ENCODE peak calls at places on chromosomes 6 and 20, in four cellular contexts. One of them, this sample, is unnamed.

GRCh38 chr6:111987295-111987694 is 66.6 kb upstream of the CCN6 start:
- DNase-seq in mesendoderm: no peak
- DNase-seq in H1: no peak
- DNase-seq in IMR-90: peak; percentile 50
- DNase-seq in this sample: no peak

GRCh38 chr6:91144161-91144560 is 557.3 kb upstream of the MAP3K7 start:
- DNase-seq in mesendoderm: no peak
- DNase-seq in H1: no peak
- DNase-seq in IMR-90: no peak
- DNase-seq in this sample: no peak

GRCh38 chr20:11993886-11994466 is 76.3 kb downstream of the BTBD3 start:
- DNase-seq in mesendoderm: peak; percentile 83
- DNase-seq in H1: no peak
- DNase-seq in IMR-90: no peak
- DNase-seq in this sample: no peak

GRCh38 chr20:24785141-24785924 is 163.7 kb upstream of the CST7 start:
- DNase-seq in mesendoderm: no peak
- DNase-seq in H1: no peak
- DNase-seq in IMR-90: peak; percentile 35
- DNase-seq in this sample: peak; percentile 3

GRCh38 chr20:20611165-20611564 is 101.3 kb downstream of the RALGAPA2 start:
- DNase-seq in mesendoderm: no peak
- DNase-seq in H1: no peak
- DNase-seq in IMR-90: no peak
- DNase-seq in this sample: no peak

GRCh38 chr6:81304486-81304885 is 448.0 kb downstream of the TENT5A start:
- DNase-seq in mesendoderm: no peak
- DNase-seq in H1: no peak
- DNase-seq in IMR-90: no peak
- DNase-seq in this sample: peak; percentile 3

GRCh38 chr6:31615748-31616147 is 714 bp downstream of the AIF1 start:
- DNase-seq in mesendoderm: no peak
- DNase-seq in H1: no peak
- DNase-seq in IMR-90: no peak
- DNase-seq in this sample: no peak

GRCh38 chr20:49510562-49511117 is 28.2 kb upstream of the KCNB1 start:
- DNase-seq in mesendoderm: no peak
- DNase-seq in H1: no peak
- DNase-seq in IMR-90: peak; percentile 83
- DNase-seq in this sample: peak; percentile 12

GRCh38 chr6:14452567-14453527 is 335.3 kb downstream of the CD83 start:
- DNase-seq in mesendoderm: no peak
- DNase-seq in H1: no peak
- DNase-seq in IMR-90: no peak
- DNase-seq in this sample: no peak

GRCh38 chr6:159934181-159934580 is 34.7 kb upstream of the IGF2R start:
- DNase-seq in mesendoderm: no peak
- DNase-seq in H1: no peak
- DNase-seq in IMR-90: peak; percentile 34
- DNase-seq in this sample: no peak

GRCh38 chr6:52261229-52261628 is 16.9 kb upstream of the IL17F start:
- DNase-seq in mesendoderm: no peak
- DNase-seq in H1: no peak
- DNase-seq in IMR-90: peak; percentile 87
- DNase-seq in this sample: peak; percentile 28

GRCh38 chr6:53347921-53348435 is 772 bp downstream of the ELOVL5 start:
- DNase-seq in mesendoderm: peak; percentile 83
- DNase-seq in H1: no peak
- DNase-seq in IMR-90: peak; percentile 52
- DNase-seq in this sample: peak; percentile 84

GRCh38 chr6:121664199-121664598 is 228.8 kb downstream of the GJA1 start:
- DNase-seq in mesendoderm: no peak
- DNase-seq in H1: no peak
- DNase-seq in IMR-90: peak; percentile 77
- DNase-seq in this sample: peak; percentile 28

GRCh38 chr6:154329350-154330170 is 27.0 kb downstream of the IPCEF1 start:
- DNase-seq in mesendoderm: no peak
- DNase-seq in H1: no peak
- DNase-seq in IMR-90: no peak
- DNase-seq in this sample: no peak

GRCh38 chr20:23200914-23201313 is 114.8 kb upstream of the CD93 start:
- DNase-seq in mesendoderm: peak; percentile 96
- DNase-seq in H1: peak; percentile 34
- DNase-seq in IMR-90: peak; percentile 8
- DNase-seq in this sample: no peak

GRCh38 chr6:133463789-133464188 is 222.6 kb downstream of the EYA4 start:
- DNase-seq in mesendoderm: no peak
- DNase-seq in H1: no peak
- DNase-seq in IMR-90: no peak
- DNase-seq in this sample: no peak

GRCh38 chr6:144248470-144249301 is 36.4 kb upstream of the UTRN start:
- DNase-seq in mesendoderm: peak; percentile 47
- DNase-seq in H1: no peak
- DNase-seq in IMR-90: peak; percentile 72
- DNase-seq in this sample: peak; percentile 89

GRCh38 chr6:47132724-47133123 is 90.6 kb upstream of the ADGRF1 start:
- DNase-seq in mesendoderm: peak; percentile 86
- DNase-seq in H1: no peak
- DNase-seq in IMR-90: no peak
- DNase-seq in this sample: no peak

GRCh38 chr20:52192296-52193007 is 873 bp upstream of the ZFP64 start:
- DNase-seq in mesendoderm: peak; percentile 87
- DNase-seq in H1: no peak
- DNase-seq in IMR-90: no peak
- DNase-seq in this sample: peak; percentile 44

GRCh38 chr6:157107915-157108651 is 215.2 kb downstream of the TMEM242 start:
- DNase-seq in mesendoderm: peak; percentile 13
- DNase-seq in H1: no peak
- DNase-seq in IMR-90: peak; percentile 98
- DNase-seq in this sample: peak; percentile 98

GRCh38 chr6:82766476-82766875 is 299.2 kb downstream of the UBE3D start:
- DNase-seq in mesendoderm: no peak
- DNase-seq in H1: no peak
- DNase-seq in IMR-90: no peak
- DNase-seq in this sample: no peak

GRCh38 chr20:44422083-44422482 is 53.6 kb upstream of the TTPAL start:
- DNase-seq in mesendoderm: no peak
- DNase-seq in H1: no peak
- DNase-seq in IMR-90: peak; percentile 48
- DNase-seq in this sample: no peak

GRCh38 chr6:160837146-160837545 is 135.1 kb downstream of the PLG start:
- DNase-seq in mesendoderm: peak; percentile 25
- DNase-seq in H1: no peak
- DNase-seq in IMR-90: no peak
- DNase-seq in this sample: no peak

GRCh38 chr20:38033330-38034107 is at the start of the genes RPRD1B and TTI1:
- DNase-seq in mesendoderm: peak; percentile 96
- DNase-seq in H1: peak; percentile 51
- DNase-seq in IMR-90: peak; percentile 84
- DNase-seq in this sample: peak; percentile 92

GRCh38 chr20:38032585-38033329 is 499 bp downstream of the TTI1 start:
- DNase-seq in mesendoderm: no peak
- DNase-seq in H1: no peak
- DNase-seq in IMR-90: no peak
- DNase-seq in this sample: no peak

GRCh38 chr20:38034108-38034649 is 633 bp downstream of the RPRD1B start:
- DNase-seq in mesendoderm: no peak
- DNase-seq in H1: no peak
- DNase-seq in IMR-90: no peak
- DNase-seq in this sample: no peak

GRCh38 chr20:38029453-38029852 is 3.8 kb downstream of the TTI1 start:
- DNase-seq in mesendoderm: no peak
- DNase-seq in H1: no peak
- DNase-seq in IMR-90: no peak
- DNase-seq in this sample: no peak

DNA sequence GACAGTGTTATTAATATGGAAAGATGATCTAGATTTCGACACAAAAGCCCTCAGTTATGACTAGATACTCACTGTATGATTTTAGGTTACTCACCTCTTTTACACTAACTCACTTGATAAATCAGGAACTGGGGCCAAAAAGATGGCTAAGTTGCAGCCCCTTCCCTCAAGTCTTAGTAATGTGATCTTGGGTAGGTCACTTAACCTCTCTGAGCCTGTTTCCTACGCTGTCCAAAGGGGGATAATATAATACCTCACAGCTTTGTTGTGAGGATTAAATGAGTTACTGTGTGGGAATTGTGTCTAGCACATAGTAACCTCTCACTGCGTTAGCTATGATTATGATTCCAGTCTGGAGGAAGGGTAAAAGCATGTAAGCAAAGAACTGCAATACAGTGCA is 1.3 kb downstream of the TTI1 start:
- DNase-seq in mesendoderm: no peak
- DNase-seq in H1: no peak
- DNase-seq in IMR-90: no peak
- DNase-seq in this sample: no peak
- H3K4me3 ChIP-seq in mesendoderm: no peak overlapping the region
- H3K4me3 ChIP-seq in H1: no peak overlapping the region
- H3K4me3 ChIP-seq in IMR-90: no peak overlapping the region
- H3K4me3 ChIP-seq in this sample: peak overlapping the region; percentile 99

GRCh38 chr20:57958050-57958420 is 248.2 kb upstream of the PMEPA1 start:
- DNase-seq in mesendoderm: peak; percentile 53
- DNase-seq in H1: no peak
- DNase-seq in IMR-90: no peak
- DNase-seq in this sample: no peak
- H3K23ac ChIP-seq in mesendoderm: no peak overlapping the region
- H3K23ac ChIP-seq in H1: no peak overlapping the region
- H3K23ac ChIP-seq in IMR-90: no peak overlapping the region
- H3K23ac ChIP-seq in this sample: no peak overlapping the region

GRCh38 chr20:62900052-62900691 is 26.1 kb downstream of the DIDO1 start:
- DNase-seq in mesendoderm: peak; percentile 88
- DNase-seq in H1: peak; percentile 51
- DNase-seq in IMR-90: peak; percentile 64
- DNase-seq in this sample: peak; percentile 77

GRCh38 chr20:62898093-62898964 is 28.0 kb downstream of the DIDO1 start:
- DNase-seq in mesendoderm: no peak
- DNase-seq in H1: no peak
- DNase-seq in IMR-90: no peak
- DNase-seq in this sample: no peak

GRCh38 chr20:62900692-62901584 is 25.4 kb downstream of the DIDO1 start:
- DNase-seq in mesendoderm: peak; percentile 73
- DNase-seq in H1: no peak
- DNase-seq in IMR-90: no peak
- DNase-seq in this sample: peak; percentile 24

GRCh38 chr20:62898970-62899632 is 27.2 kb downstream of the DIDO1 start:
- DNase-seq in mesendoderm: peak; percentile 60
- DNase-seq in H1: no peak
- DNase-seq in IMR-90: no peak
- DNase-seq in this sample: no peak

DNA sequence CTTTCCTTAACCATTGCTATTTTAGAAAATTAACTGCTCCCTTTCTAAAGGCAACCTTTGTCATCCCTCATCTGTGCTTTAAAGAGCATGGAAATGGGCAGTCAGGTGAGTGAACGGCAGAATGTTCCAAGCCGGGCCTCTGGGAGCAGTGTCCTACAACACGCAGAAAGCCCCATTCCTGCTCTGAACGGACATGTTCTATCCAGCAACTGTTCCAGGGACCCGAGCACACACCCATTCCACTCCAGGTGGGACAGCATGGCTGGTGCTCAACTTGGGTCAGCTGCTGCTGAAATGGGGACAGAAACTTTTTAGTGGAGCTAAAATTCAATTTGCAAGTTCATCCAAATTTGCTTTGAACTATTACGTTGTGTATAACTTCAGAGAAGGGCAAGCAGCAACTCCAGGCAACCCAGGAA is 26.7 kb downstream of the DIDO1 start:
- DNase-seq in mesendoderm: peak; percentile 37
- DNase-seq in H1: no peak
- DNase-seq in IMR-90: no peak
- DNase-seq in this sample: no peak
- H3K4me3 ChIP-seq in mesendoderm: no peak overlapping the region
- H3K4me3 ChIP-seq in H1: no peak overlapping the region
- H3K4me3 ChIP-seq in IMR-90: no peak overlapping the region
- H3K4me3 ChIP-seq in this sample: no peak overlapping the region

GRCh38 chr20:17662333-17663039 is 19.6 kb downstream of the RRBP1 start:
- DNase-seq in mesendoderm: peak; percentile 33
- DNase-seq in H1: no peak
- DNase-seq in IMR-90: peak; percentile 48
- DNase-seq in this sample: peak; percentile 96
- H3K23ac ChIP-seq in mesendoderm: no peak overlapping the region
- H3K23ac ChIP-seq in H1: no peak overlapping the region
- H3K23ac ChIP-seq in IMR-90: peak overlapping the region; percentile 17
- H3K23ac ChIP-seq in this sample: no peak overlapping the region

DNA sequence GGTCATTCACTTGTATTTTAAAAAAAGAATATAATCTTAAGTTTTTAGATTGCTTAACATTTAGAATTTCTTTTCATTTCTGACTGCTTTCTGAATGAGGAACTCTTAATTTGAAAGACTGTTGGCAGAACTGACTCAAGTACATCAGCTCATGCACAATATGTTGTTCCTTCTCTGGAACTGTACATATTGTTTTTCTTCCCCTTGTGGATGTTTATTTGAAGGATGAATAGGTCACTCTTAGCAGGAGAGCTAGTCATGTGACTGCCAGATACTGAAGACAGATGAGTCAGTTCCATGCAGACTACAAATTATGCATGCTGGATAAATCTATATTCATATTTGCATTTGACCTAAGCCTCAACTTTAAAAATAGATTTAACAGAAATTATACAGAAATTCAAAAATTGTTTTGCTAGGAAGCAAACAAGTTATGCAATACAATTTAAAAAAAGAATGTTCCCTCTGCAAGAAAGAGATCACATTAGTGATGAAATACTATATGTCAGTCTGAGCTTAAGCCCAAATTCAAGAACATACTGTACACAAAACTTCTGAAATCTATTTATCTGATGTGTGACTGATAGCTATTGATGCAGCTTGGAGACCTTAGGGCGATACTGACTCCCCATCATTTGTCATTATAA is 1274.9 kb upstream of the GJE1 start:
- DNase-seq in mesendoderm: no peak
- DNase-seq in H1: no peak
- DNase-seq in IMR-90: peak; percentile 95
- DNase-seq in this sample: peak; percentile 85
- H3K4me3 ChIP-seq in mesendoderm: no peak overlapping the region
- H3K4me3 ChIP-seq in H1: no peak overlapping the region
- H3K4me3 ChIP-seq in IMR-90: no peak overlapping the region
- H3K4me3 ChIP-seq in this sample: no peak overlapping the region

DNA sequence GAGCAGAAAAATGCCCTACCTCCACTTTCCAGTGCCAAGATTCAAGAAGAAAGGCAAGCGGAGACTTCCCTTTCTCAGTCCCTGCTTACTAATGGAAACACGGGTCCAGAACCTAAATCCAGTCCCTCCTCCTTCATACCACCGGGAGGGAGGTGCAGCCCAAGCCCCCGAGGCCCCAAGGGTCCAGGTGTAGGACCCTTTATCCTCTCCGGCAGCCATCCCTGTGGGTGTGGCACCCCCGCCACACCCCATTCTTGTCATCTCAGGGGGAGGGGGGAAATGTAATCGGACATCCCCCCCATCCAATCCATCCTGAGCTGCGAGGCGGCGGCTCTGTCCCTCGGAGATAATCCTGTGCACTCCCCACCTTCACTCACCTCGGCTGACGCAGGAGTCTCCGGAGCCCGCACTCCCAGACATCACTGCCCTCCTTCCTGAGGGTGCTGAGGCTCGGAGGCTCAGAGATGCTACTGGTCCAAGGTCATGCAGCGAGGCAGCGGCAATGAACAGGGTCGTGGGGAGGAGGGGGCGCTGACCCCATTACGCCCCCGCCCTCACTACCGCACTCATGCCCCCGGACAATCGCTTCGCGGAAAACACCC is 620 bp downstream of the ADISSP start:
- DNase-seq in mesendoderm: no peak
- DNase-seq in H1: no peak
- DNase-seq in IMR-90: no peak
- DNase-seq in this sample: peak; percentile 12
- H3K23ac ChIP-seq in mesendoderm: no peak overlapping the region
- H3K23ac ChIP-seq in H1: no peak overlapping the region
- H3K23ac ChIP-seq in IMR-90: peak overlapping the region; percentile 68
- H3K23ac ChIP-seq in this sample: peak overlapping the region; percentile 43

This sample was measured in mesenchymal stem cell.